ENCODE peak calls at places on chromosomes 16 and 17, in four cellular contexts. Z is caudate nucleus, K is anterior cingulate cortex, Q is progenitor cell of endocrine pancreas. S is an unnamed sample.

GRCh38 chr17:21218101-21218500 is 4.1 kb upstream of the TMEM11 start:
- DNase-seq in Q (no peak), K (no peak), Z (no peak), S (no peak)

GRCh38 chr17:5381542-5381941 is 37.9 kb downstream of the NUP88 start:
- DNase-seq in Q (no peak), K (peak; percentile 8), Z (no peak), S (no peak)

GRCh38 chr17:70171159-70171558 is 1.8 kb downstream of the KCNJ2 start:
- DNase-seq in Q (no peak), Z (no peak), K (no peak), S (no peak)

GRCh38 chr16:66961065-66961744 is at the start of gene CES3:
- DNase-seq in Z (no peak), K (peak; percentile 31), Q (peak; percentile 60), S (peak; percentile 80)

GRCh38 chr17:51739245-51739886 is 419.1 kb downstream of the CA10 start:
- DNase-seq in Z (no peak), K (no peak), Q (no peak), S (no peak)

GRCh38 chr17:10875984-10876555 is 38.2 kb upstream of the PIRT start:
- DNase-seq in Q (peak; percentile 62), K (no peak), Z (no peak), S (peak; percentile 38)

GRCh38 chr16:46830902-46831647 is at the start of gene C16orf87:
- DNase-seq in K (peak; percentile 92), Z (peak; percentile 88), Q (peak; percentile 85), S (peak; percentile 35)

GRCh38 chr17:64641499-64641898 is 20.6 kb downstream of the SMURF2 start:
- DNase-seq in K (no peak), Z (no peak), Q (no peak), S (no peak)

GRCh38 chr17:39002991-39003715 is 36.0 kb upstream of the FBXO47 start:
- DNase-seq in Z (no peak), Q (no peak), K (peak; percentile 31), S (no peak)

GRCh38 chr16:22787456-22788189 is 26.3 kb upstream of the HS3ST2 start:
- DNase-seq in Z (no peak), K (no peak), Q (no peak), S (no peak)

GRCh38 chr16:84308120-84308519 is 13.4 kb downstream of the WFDC1 start:
- DNase-seq in K (peak; percentile 6), Z (no peak), Q (peak; percentile 20), S (no peak)

GRCh38 chr17:78745407-78746088 is 36.5 kb downstream of the CYTH1 start:
- DNase-seq in Z (no peak), K (no peak), Q (no peak), S (no peak)

GRCh38 chr17:75909051-75909811 is 4.5 kb upstream of the MRPL38 start:
- DNase-seq in K (no peak), Q (no peak), Z (peak; percentile 54), S (no peak)

GRCh38 chr16:66135376-66135775 is 231.1 kb upstream of the CDH5 start:
- DNase-seq in K (no peak), Q (no peak), Z (no peak), S (no peak)

GRCh38 chr16:4806280-4806679 is 3.8 kb upstream of the ROGDI start:
- DNase-seq in Z (no peak), Q (no peak), K (no peak), S (no peak)

GRCh38 chr16:84689126-84689525 is 10.7 kb upstream of the USP10 start:
- DNase-seq in Z (no peak), Q (no peak), K (no peak), S (no peak)

GRCh38 chr17:60602385-60602742 is 2.4 kb downstream of the PPM1D start:
- DNase-seq in Z (no peak), K (no peak), Q (no peak), S (no peak)

GRCh38 chr17:39547713-39548478 is 59.8 kb downstream of the NEUROD2 start:
- DNase-seq in Q (peak; percentile 62), K (peak; percentile 28), Z (no peak), S (no peak)

GRCh38 chr17:58677204-58677880 is 14.5 kb downstream of the TEX14 start:
- DNase-seq in K (no peak), Q (no peak), Z (no peak), S (no peak)

GRCh38 chr17:77245162-77245926 is 104.6 kb downstream of the SEC14L1 start:
- DNase-seq in Z (no peak), Q (no peak), K (no peak), S (no peak)